ENCODE peak calls at places on chromosomes 11 and 22, in eight cellular contexts. E is body of pancreas, V is kidney epithelial cell, M is dorsolateral prefrontal cortex, X is AG04450, I is sigmoid colon, W is tibial nerve, Z is A549. R is an unnamed sample.

GRCh38 chr11:103035656-103036434 is 56.1 kb downstream of the DCUN1D5 start:
- DNase-seq in X (peak; percentile 34), E (peak; percentile 32), W (no peak), M (no peak), V (peak; percentile 47), Z (peak; percentile 69), I (no peak), R (no peak)

GRCh38 chr11:63490551-63491239 is at the start of gene PLAAT5:
- DNase-seq in M (peak; percentile 31), E (peak; percentile 57), I (peak; percentile 76), X (no peak), V (no peak), W (no peak), Z (no peak), R (no peak)

GRCh38 chr11:87878373-87878779 is 296.9 kb downstream of the RAB38 start:
- DNase-seq in X (peak; percentile 16), Z (peak; percentile 42), V (peak; percentile 12), E (peak; percentile 24), M (peak; percentile 54), W (no peak), I (no peak), R (no peak)

GRCh38 chr11:9677951-9678350 is 14.1 kb downstream of the SWAP70 start:
- DNase-seq in E (no peak), V (no peak), I (no peak), W (no peak), X (no peak), M (no peak), Z (no peak), R (no peak)

GRCh38 chr11:119055901-119056300 is 1.1 kb downstream of the HYOU1 start:
- DNase-seq in I (no peak), M (no peak), E (no peak), V (no peak), W (no peak), X (no peak), Z (peak; percentile 63), R (no peak)

GRCh38 chr11:27281740-27282139 is 81.3 kb downstream of the CCDC34 start:
- DNase-seq in M (no peak), Z (peak; percentile 51), E (no peak), X (no peak), W (no peak), V (no peak), I (no peak), R (no peak)

GRCh38 chr11:64643258-64643881 is 52.4 kb downstream of the SLC22A12 start:
- DNase-seq in W (no peak), I (peak; percentile 82), M (peak; percentile 61), E (peak; percentile 30), V (no peak), X (no peak), Z (no peak), R (no peak)

GRCh38 chr11:6695377-6695776 is 12.2 kb upstream of the MRPL17 start:
- DNase-seq in E (no peak), W (no peak), I (no peak), Z (no peak), M (no peak), V (no peak), X (no peak), R (no peak)

GRCh38 chr22:30015229-30015797 is 65.0 kb upstream of the HORMAD2 start:
- DNase-seq in V (no peak), W (no peak), M (no peak), Z (no peak), X (no peak), I (no peak), E (no peak), R (no peak)

GRCh38 chr11:111334495-111335123 is 36.3 kb downstream of the POU2AF3 start:
- DNase-seq in E (peak; percentile 76), W (no peak), X (no peak), V (no peak), M (no peak), I (no peak), Z (peak; percentile 48), R (no peak)

GRCh38 chr11:110507328-110507727 is 77.6 kb downstream of the FDX1 start:
- DNase-seq in X (no peak), Z (no peak), E (no peak), W (no peak), I (no peak), V (no peak), M (no peak), R (no peak)

GRCh38 chr11:70732493-70733206 is 334.3 kb downstream of the CTTN start:
- DNase-seq in I (no peak), E (no peak), W (no peak), V (no peak), Z (no peak), X (no peak), M (no peak), R (no peak)

GRCh38 chr11:990101-990500 is 46.4 kb downstream of the MUC6 start:
- DNase-seq in W (no peak), X (no peak), M (no peak), V (no peak), Z (no peak), I (peak; percentile 63), E (no peak), R (no peak)

GRCh38 chr11:132231656-132232173 is 861.3 kb downstream of the NTM start:
- DNase-seq in W (no peak), V (no peak), I (no peak), Z (no peak), E (no peak), M (no peak), X (no peak), R (no peak)

GRCh38 chr11:47391077-47391583 is 12.8 kb upstream of the SPI1 start:
- DNase-seq in M (no peak), Z (no peak), V (no peak), X (no peak), W (no peak), E (no peak), I (peak; percentile 77), R (no peak)

GRCh38 chr11:16862733-16863132 is 124.3 kb downstream of the C11orf58 start:
- DNase-seq in E (no peak), I (no peak), W (no peak), Z (no peak), M (no peak), X (no peak), V (no peak), R (no peak)

DNA sequence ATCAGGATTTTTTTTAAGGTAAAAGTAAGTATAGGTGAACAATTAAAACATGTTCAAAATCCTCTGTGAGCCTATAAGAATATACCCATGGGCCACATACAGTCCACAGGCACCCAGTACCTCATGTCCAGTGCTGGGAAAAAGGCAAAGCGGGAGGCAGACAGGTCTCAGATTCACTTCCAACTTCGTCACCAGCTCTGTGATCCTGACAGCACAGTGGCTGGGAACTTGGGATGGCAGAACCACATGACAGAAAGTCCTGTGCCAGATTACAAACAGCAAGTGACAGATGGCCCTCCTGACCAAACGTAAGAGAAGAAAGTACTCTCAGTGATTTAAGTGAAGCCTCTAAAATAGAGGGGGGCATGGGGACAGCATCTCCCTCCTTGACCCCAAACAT is 5.8 kb downstream of the SLC1A2 start:
- DNase-seq in Z (no peak), X (no peak), I (no peak), E (no peak), V (no peak), M (no peak), W (no peak), R (no peak)
- TF ChIP-seq CTCF in Z (no peak), X (no peak), I (no peak), E (no peak), V (no peak), M (no peak), W (no peak), R (no peak)

GRCh38 chr22:27669798-27670599 is 131.6 kb downstream of the MN1 start:
- DNase-seq in V (no peak), Z (peak; percentile 35), I (no peak), M (no peak), W (no peak), E (peak; percentile 34), X (no peak), R (no peak)
- H3K4me3 ChIP-seq in V (no peak overlapping the region), Z (no peak overlapping the region), I (no peak overlapping the region), M (no peak overlapping the region), W (no peak overlapping the region), E (no peak overlapping the region), X (no peak overlapping the region), R (no peak overlapping the region)

GRCh38 chr11:12441081-12441801 is 63.9 kb downstream of the PARVA start:
- DNase-seq in X (no peak), Z (no peak), I (no peak), E (no peak), W (no peak), M (no peak), V (no peak), R (no peak)

GRCh38 chr11:12446863-12447262 is 69.5 kb downstream of the PARVA start:
- DNase-seq in W (no peak), I (no peak), M (no peak), X (no peak), E (no peak), V (no peak), Z (no peak), R (no peak)

GRCh38 chr11:12445001-12445400 is 67.6 kb downstream of the PARVA start:
- DNase-seq in E (no peak), Z (no peak), X (no peak), V (no peak), W (no peak), M (no peak), I (no peak), R (no peak)

GRCh38 chr11:12448131-12448939 is 71.0 kb downstream of the PARVA start:
- DNase-seq in Z (no peak), I (no peak), M (no peak), W (no peak), V (no peak), E (no peak), X (no peak), R (no peak)

GRCh38 chr11:12444601-12445000 is 67.2 kb downstream of the PARVA start:
- DNase-seq in I (no peak), E (no peak), W (no peak), X (no peak), Z (no peak), M (no peak), V (no peak), R (no peak)
- TF ChIP-seq CTCF in I (no peak), E (no peak), W (no peak), X (no peak), Z (no peak), M (no peak), V (no peak), R (no peak)

DNA sequence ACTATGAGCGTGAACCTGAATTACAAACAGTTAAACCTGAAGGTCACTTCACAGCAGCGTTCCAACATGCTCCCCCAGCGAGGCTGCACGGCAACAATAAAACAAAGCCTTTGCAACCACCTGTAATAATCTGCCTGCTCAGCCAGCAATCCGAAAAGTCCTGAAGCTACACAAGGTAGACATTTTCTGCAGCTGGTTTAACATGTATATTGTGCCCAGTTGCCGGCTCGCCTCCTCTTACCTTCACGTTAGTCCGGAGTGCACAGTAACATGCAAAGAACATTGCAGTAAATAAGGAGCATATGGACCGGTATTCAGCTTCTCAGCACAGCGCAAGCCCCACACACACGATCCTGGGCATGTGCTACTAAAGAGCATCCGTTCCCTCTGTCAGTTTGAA is 704.3 kb downstream of the DLG2 start:
- DNase-seq in I (no peak), E (peak; percentile 17), Z (no peak), V (no peak), M (peak; percentile 24), X (no peak), W (no peak), R (no peak)
- H3K4me3 ChIP-seq in I (no peak overlapping the region), E (no peak overlapping the region), Z (no peak overlapping the region), V (peak overlapping the region; percentile 11), M (peak overlapping the region; percentile 69), X (no peak overlapping the region), W (no peak overlapping the region), R (no peak overlapping the region)